ENCODE peak calls at places on chromosome 9, in ten cellular contexts. E, H, Y, S, L, K, A, J, U and F are unnamed samples.

GRCh38 chr9:127846451-127847154 is 7.9 kb downstream of the ENG start:
- DNase-seq in E (no peak), H (no peak), Y (no peak), S (no peak), L (no peak), K (no peak), A (no peak), J (no peak), U (peak), F (peak)

GRCh38 chr9:115808695-115809094 is 344.9 kb upstream of the PAPPA start:
- DNase-seq in E (no peak), H (no peak), Y (peak), S (no peak), L (no peak), K (no peak), A (no peak), J (no peak), U (no peak), F (no peak)

GRCh38 chr9:103407260-103407659 is 412.1 kb downstream of the CYLC2 start:
- DNase-seq in E (no peak), H (no peak), Y (no peak), S (no peak), L (no peak), K (no peak), A (no peak), J (no peak), U (no peak), F (no peak)

GRCh38 chr9:112555844-112556482 is 69.3 kb downstream of the KIAA1958 start:
- DNase-seq in E (no peak), H (peak), Y (no peak), S (no peak), L (no peak), K (peak), A (peak), J (no peak), U (no peak), F (no peak)

GRCh38 chr9:105173306-105173705 is 71.1 kb upstream of the SLC44A1 start:
- DNase-seq in E (no peak), H (no peak), Y (no peak), S (no peak), L (no peak), K (no peak), A (no peak), J (no peak), U (no peak), F (no peak)

GRCh38 chr9:107932036-107932435 is 442.5 kb upstream of the KLF4 start:
- DNase-seq in E (no peak), H (no peak), Y (peak), S (no peak), L (no peak), K (no peak), A (no peak), J (no peak), U (no peak), F (no peak)

GRCh38 chr9:116278326-116278725 is 124.7 kb downstream of the PAPPA start:
- DNase-seq in E (no peak), H (no peak), Y (no peak), S (no peak), L (no peak), K (no peak), A (no peak), J (no peak), U (no peak), F (no peak)

GRCh38 chr9:11149065-11149464 is 536.3 kb upstream of the PTPRD start:
- DNase-seq in E (no peak), H (no peak), Y (no peak), S (no peak), L (no peak), K (no peak), A (no peak), J (no peak), U (no peak), F (no peak)

GRCh38 chr9:120526493-120526892 is 53.5 kb downstream of the CDK5RAP2 start:
- DNase-seq in E (no peak), H (no peak), Y (no peak), S (peak), L (no peak), K (no peak), A (no peak), J (no peak), U (no peak), F (no peak)

GRCh38 chr9:121954477-121955175 is 138.5 kb downstream of the TTLL11 start:
- DNase-seq in E (no peak), H (no peak), Y (peak), S (peak), L (no peak), K (no peak), A (no peak), J (no peak), U (peak), F (no peak)

GRCh38 chr9:70421020-70421271 is 6.5 kb upstream of the KLF9 start:
- DNase-seq in E (no peak), H (no peak), Y (no peak), S (no peak), L (no peak), K (no peak), A (no peak), J (no peak), U (no peak), F (no peak)
- TF ChIP-seq POLR2A in E (no peak), H (no peak), Y (no peak), S (no peak), L (no peak), K (no peak), A (no peak), J (no peak), U (no peak), F (no peak)

GRCh38 chr9:133792721-133793470 is 54.7 kb upstream of the SARDH start:
- DNase-seq in E (peak), H (peak), Y (peak), S (peak), L (no peak), K (peak), A (peak), J (peak), U (peak), F (peak)

GRCh38 chr9:133794006-133794760 is 56.0 kb upstream of the SARDH start:
- DNase-seq in E (no peak), H (no peak), Y (no peak), S (no peak), L (no peak), K (no peak), A (no peak), J (no peak), U (no peak), F (no peak)

GRCh38 chr9:133791069-133791468 is 52.9 kb upstream of the SARDH start:
- DNase-seq in E (no peak), H (no peak), Y (no peak), S (no peak), L (no peak), K (no peak), A (no peak), J (no peak), U (no peak), F (no peak)

GRCh38 chr9:133793471-133793870 is 55.3 kb upstream of the SARDH start:
- DNase-seq in E (no peak), H (no peak), Y (no peak), S (no peak), L (no peak), K (no peak), A (no peak), J (no peak), U (no peak), F (no peak)

DNA sequence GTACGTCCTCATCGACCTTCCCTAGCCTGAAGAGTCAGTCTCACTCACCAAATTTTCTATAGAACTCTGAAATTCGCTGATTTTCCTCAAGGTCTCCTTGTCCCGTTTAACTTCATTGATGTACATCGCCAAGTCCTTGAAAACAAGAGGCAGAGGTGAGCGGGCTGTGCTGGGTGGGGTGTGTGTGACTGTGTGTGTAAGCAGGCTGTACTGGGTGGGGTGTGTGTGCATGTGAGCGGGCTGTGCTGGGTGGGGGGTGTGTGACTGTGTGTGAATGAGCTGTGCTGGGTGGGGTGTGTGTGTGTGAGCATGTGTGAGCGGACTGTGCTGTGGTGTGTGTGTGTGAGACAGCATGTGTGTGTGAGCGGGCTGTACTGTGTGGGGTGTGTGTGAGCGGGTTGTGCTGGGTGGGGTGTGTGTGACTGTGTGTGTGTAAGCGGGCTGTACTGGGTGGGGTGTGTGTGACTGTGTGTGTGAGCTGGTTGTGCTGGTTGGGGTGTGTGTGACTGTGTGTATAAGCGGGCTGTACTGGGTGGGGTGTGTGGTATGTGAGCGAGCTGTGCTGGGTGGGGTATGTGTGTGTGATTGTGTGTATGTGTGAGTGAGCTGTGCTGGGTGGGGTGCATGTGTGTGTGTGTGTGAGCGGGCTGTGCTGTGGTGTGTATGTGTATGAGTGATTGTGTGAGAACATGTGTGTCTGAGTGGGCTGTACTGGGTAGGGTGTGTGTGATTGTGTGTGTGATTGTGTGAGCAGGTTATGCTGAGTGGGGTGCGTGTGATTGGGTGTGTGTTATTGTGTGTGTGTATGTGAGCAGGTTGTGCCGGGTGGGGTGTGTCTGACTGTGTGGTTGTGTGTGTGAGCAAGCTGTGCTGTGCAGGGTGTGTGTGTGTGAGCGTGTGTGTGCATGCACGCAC is 53.8 kb upstream of the SARDH start:
- DNase-seq in E (no peak), H (no peak), Y (no peak), S (no peak), L (no peak), K (no peak), A (no peak), J (no peak), U (no peak), F (no peak)
- TF ChIP-seq POLR2A in E (no peak), H (no peak), Y (no peak), S (no peak), L (no peak), K (no peak), A (no peak), J (no peak), U (no peak), F (no peak)

GRCh38 chr9:136723362-136723976 is 11.1 kb downstream of the DIPK1B start:
- DNase-seq in E (no peak), H (no peak), Y (no peak), S (no peak), L (no peak), K (no peak), A (no peak), J (no peak), U (no peak), F (no peak)
- TF ChIP-seq POLR2A in E (no peak), H (no peak), Y (no peak), S (no peak), L (no peak), K (no peak), A (no peak), J (no peak), U (no peak), F (peak)

GRCh38 chr9:109974143-109974917 is 194.3 kb downstream of the PALM2AKAP2 start:
- DNase-seq in E (peak), H (no peak), Y (no peak), S (peak), L (no peak), K (no peak), A (peak), J (peak), U (no peak), F (no peak)
- TF ChIP-seq POLR2A in E (no peak), H (no peak), Y (no peak), S (no peak), L (no peak), K (no peak), A (no peak), J (no peak), U (no peak), F (no peak)

GRCh38 chr9:124881138-124881743 is 19.3 kb downstream of the ARPC5L start:
- DNase-seq in E (no peak), H (no peak), Y (no peak), S (no peak), L (no peak), K (no peak), A (no peak), J (peak), U (no peak), F (no peak)

GRCh38 chr9:124880501-124880900 is 18.6 kb downstream of the ARPC5L start:
- DNase-seq in E (peak), H (no peak), Y (no peak), S (no peak), L (no peak), K (no peak), A (no peak), J (peak), U (no peak), F (no peak)

GRCh38 chr9:124877383-124877782 is 15.5 kb downstream of the ARPC5L start:
- DNase-seq in E (no peak), H (no peak), Y (no peak), S (no peak), L (no peak), K (no peak), A (no peak), J (no peak), U (no peak), F (no peak)

GRCh38 chr9:124878518-124878917 is 16.6 kb downstream of the ARPC5L start:
- DNase-seq in E (no peak), H (no peak), Y (no peak), S (no peak), L (no peak), K (no peak), A (no peak), J (no peak), U (no peak), F (no peak)

GRCh38 chr9:124879226-124879625 is 17.3 kb downstream of the ARPC5L start:
- DNase-seq in E (no peak), H (no peak), Y (no peak), S (no peak), L (no peak), K (no peak), A (no peak), J (peak), U (no peak), F (no peak)
- TF ChIP-seq POLR2A in E (no peak), H (no peak), Y (no peak), S (no peak), L (no peak), K (no peak), A (no peak), J (no peak), U (no peak), F (no peak)

GRCh38 chr9:125119643-125120286 is 23.6 kb downstream of the SCAI start:
- DNase-seq in E (no peak), H (no peak), Y (peak), S (no peak), L (no peak), K (no peak), A (no peak), J (no peak), U (no peak), F (peak)
- TF ChIP-seq POLR2A in E (no peak), H (no peak), Y (no peak), S (no peak), L (no peak), K (no peak), A (no peak), J (no peak), U (no peak), F (no peak)

DNA sequence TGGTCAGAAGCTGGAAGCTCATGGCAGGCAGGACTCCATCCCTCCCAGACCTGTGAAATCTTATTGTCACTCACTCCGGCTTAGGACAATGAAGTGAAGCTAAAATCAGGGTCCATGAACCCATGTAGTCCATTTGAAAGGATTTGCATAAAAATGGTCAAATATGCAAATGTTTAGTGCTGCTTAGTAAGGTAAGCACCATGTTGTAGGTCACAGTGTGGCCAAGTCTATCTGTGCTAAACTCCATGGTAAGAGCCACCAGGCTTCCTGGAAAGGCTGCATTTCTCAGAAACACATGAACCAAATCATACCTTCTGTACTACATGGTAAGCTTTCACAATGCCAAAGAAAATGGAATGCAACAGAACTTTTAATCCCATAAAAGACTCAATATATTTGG is 5.7 kb downstream of the ALG2 start:
- DNase-seq in E (no peak), H (no peak), Y (no peak), S (no peak), L (no peak), K (no peak), A (no peak), J (no peak), U (no peak), F (no peak)
- TF ChIP-seq POLR2A in E (no peak), H (no peak), Y (no peak), S (no peak), L (no peak), K (no peak), A (no peak), J (no peak), U (no peak), F (no peak)